ENCODE peak calls at places on chromosome 2, in four cellular contexts. J is stimulated activated naive CD8-positive, alpha-beta T cell treated with anti-CD3 and anti-CD28 coated beads, Interleukin-15, Interleukin-2, amounts not matched to agents 100 U/mL and 50 U/mL, for 24 hours; V is choroid plexus epithelial cell; I is caudate nucleus. N is an unnamed sample.

GRCh38 chr2:204027105-204027504 is 90.5 kb downstream of the ICOS start:
- DNase-seq in J (no peak), V (peak; percentile 62), I (no peak), N (peak; percentile 67)

GRCh38 chr2:127083819-127084503 is 23.0 kb downstream of the BIN1 start:
- DNase-seq in J (no peak), V (peak; percentile 95), I (no peak), N (peak; percentile 53)

GRCh38 chr2:233349005-233349998 is 5.0 kb upstream of the DGKD start:
- DNase-seq in J (no peak), V (no peak), I (no peak), N (no peak)

GRCh38 chr2:230416061-230416721 is at the start of gene SP100:
- DNase-seq in J (peak; percentile 80), V (peak; percentile 88), I (no peak), N (peak; percentile 54)

GRCh38 chr2:23711979-23712755 is 214.8 kb downstream of the ATAD2B start:
- DNase-seq in J (no peak), V (peak; percentile 90), I (no peak), N (no peak)

GRCh38 chr2:126843046-126843445 is 55.6 kb upstream of the TEX51 start:
- DNase-seq in J (no peak), V (no peak), I (no peak), N (no peak)

GRCh38 chr2:64839844-64840243 is 149.4 kb upstream of the SLC1A4 start:
- DNase-seq in J (peak; percentile 33), V (no peak), I (no peak), N (no peak)

GRCh38 chr2:57207191-57207590 is 839.4 kb upstream of the VRK2 start:
- DNase-seq in J (no peak), V (peak; percentile 26), I (no peak), N (no peak)

N was measured in pulmonary artery endothelial cell.